ENCODE peak calls at places on chromosomes 3 and 15, in five cellular contexts. P, Y, J, I and D are unnamed samples.

GRCh38 chr15:50857763-50858162 is 50.7 kb upstream of the AP4E1 start:
- DNase-seq in I (no peak), J (no peak), P (peak; percentile 15), Y (no peak), D (no peak)

GRCh38 chr15:69325456-69325971 is 26.8 kb downstream of the PAQR5 start:
- DNase-seq in Y (no peak), P (peak; percentile 74), J (no peak), I (no peak), D (no peak)

GRCh38 chr3:124966557-124967480 is 32.3 kb upstream of the MUC13 start:
- DNase-seq in I (no peak), Y (no peak), P (no peak), J (no peak), D (no peak)

GRCh38 chr3:9778102-9778501 is 8.4 kb upstream of the CAMK1 start:
- DNase-seq in P (no peak), Y (peak; percentile 62), J (no peak), I (no peak), D (no peak)

GRCh38 chr3:134651347-134652041 is 672 bp upstream of the KY start:
- DNase-seq in P (peak; percentile 9), Y (peak; percentile 46), I (no peak), J (no peak), D (no peak)

GRCh38 chr3:18134386-18135082 is 290.6 kb downstream of the SATB1 start:
- DNase-seq in Y (peak; percentile 65), J (no peak), P (no peak), I (no peak), D (no peak)

GRCh38 chr15:90902996-90903732 is at the start of gene MAN2A2:
- DNase-seq in I (peak; percentile 45), P (peak; percentile 72), Y (peak; percentile 32), J (peak; percentile 18), D (no peak)

GRCh38 chr3:39762537-39762936 is 46.9 kb upstream of the MYRIP start:
- DNase-seq in P (no peak), I (no peak), Y (no peak), J (no peak), D (no peak)

GRCh38 chr3:100103558-100104441 is 10.5 kb downstream of the FILIP1L start:
- DNase-seq in Y (peak; percentile 83), P (peak; percentile 83), I (no peak), J (no peak), D (no peak)

GRCh38 chr3:95210878-95211277 is 1148.0 kb downstream of the NSUN3 start:
- DNase-seq in I (no peak), J (no peak), P (no peak), Y (no peak), D (no peak)

GRCh38 chr3:148604270-148605085 is 93.2 kb upstream of the AGTR1 start:
- DNase-seq in J (no peak), P (no peak), Y (peak; percentile 4), I (no peak), D (no peak)

GRCh38 chr15:40054746-40055575 is 16.0 kb upstream of the SRP14 start:
- DNase-seq in Y (peak; percentile 59), J (no peak), I (no peak), P (peak; percentile 88), D (peak; percentile 57)

GRCh38 chr3:55860040-55860439 is 372.9 kb upstream of the WNT5A start:
- DNase-seq in J (no peak), P (no peak), Y (no peak), I (no peak), D (no peak)

GRCh38 chr15:29568840-29569532 is 253.3 kb downstream of the TJP1 start:
- DNase-seq in I (no peak), P (peak; percentile 70), J (peak; percentile 38), Y (no peak), D (no peak)